ENCODE peak calls at places on chromosomes 5 and 9, in nine cellular contexts. M is A172; P is stimulated activated CD4-positive, alpha-beta T cell treated with anti-CD3 and anti-CD28 coated beads, Interleukin-1b, Interleukin-23, amount 100 ng/mL, for 24 hours; R is coronary artery; K is H9; T is T47D; V is activated CD4-positive, alpha-beta T cell treated with anti-CD3 and anti-CD28 coated beads, Interleukin-2, amount 50 U/mL, for 24 hours; X is COR-L47; J is heart left ventricle. F is an unnamed sample.

GRCh38 chr5:162391848-162392247 is 324.3 kb downstream of the GABRG2 start:
- DNase-seq in J (no peak), K (no peak), X (no peak), V (no peak), P (no peak), M (no peak), R (no peak), T (no peak), F (no peak)

GRCh38 chr9:134551657-134552348 is 89.8 kb upstream of the COL5A1 start:
- DNase-seq in J (no peak), T (no peak), M (peak; percentile 98), X (no peak), K (no peak), V (no peak), P (no peak), R (no peak), F (no peak)

GRCh38 chr9:109097156-109097555 is 22.6 kb downstream of the TMEM245 start:
- DNase-seq in X (no peak), R (no peak), P (no peak), M (no peak), V (no peak), T (no peak), J (no peak), K (no peak), F (no peak)

GRCh38 chr9:99115947-99116543 is 11.1 kb downstream of the TGFBR1 start:
- DNase-seq in J (no peak), P (no peak), M (no peak), K (no peak), T (no peak), X (no peak), R (no peak), V (no peak), F (no peak)

GRCh38 chr5:116478461-116478860 is 96.2 kb downstream of the SEMA6A start:
- DNase-seq in P (no peak), T (no peak), X (no peak), R (no peak), M (peak; percentile 8), K (no peak), J (no peak), V (no peak), F (no peak)

GRCh38 chr5:127280494-127281220 is 9.9 kb upstream of the MEGF10 start:
- DNase-seq in P (no peak), R (no peak), K (peak; percentile 34), M (no peak), V (no peak), J (no peak), T (peak; percentile 61), X (no peak), F (no peak)

GRCh38 chr5:42429694-42430093 is 6.5 kb downstream of the GHR start:
- DNase-seq in K (no peak), J (no peak), V (no peak), R (no peak), M (no peak), T (no peak), X (no peak), P (no peak), F (no peak)

GRCh38 chr9:33147770-33148169 is 19.4 kb downstream of the B4GALT1 start:
- DNase-seq in V (no peak), X (no peak), T (no peak), J (no peak), M (no peak), R (peak; percentile 19), P (no peak), K (no peak), F (no peak)

GRCh38 chr9:132583584-132584304 is 1.3 kb downstream of the BARHL1 start:
- DNase-seq in R (no peak), P (no peak), V (no peak), K (no peak), J (no peak), T (no peak), M (no peak), X (no peak), F (no peak)

GRCh38 chr9:126587187-126588185 is 26.2 kb upstream of the LMX1B start:
- DNase-seq in M (no peak), T (no peak), X (no peak), K (no peak), V (no peak), R (no peak), P (no peak), J (peak; percentile 89), F (no peak)

GRCh38 chr5:6365977-6366590 is 12.3 kb downstream of the MED10 start:
- DNase-seq in V (no peak), P (no peak), M (no peak), K (peak; percentile 19), T (no peak), R (peak; percentile 31), X (peak; percentile 12), J (no peak), F (no peak)

GRCh38 chr5:132226516-132227234 is 978 bp downstream of the P4HA2 start:
- DNase-seq in M (no peak), J (peak; percentile 44), P (no peak), R (no peak), K (peak; percentile 44), X (no peak), V (no peak), T (no peak), F (no peak)

GRCh38 chr9:130834371-130835311 is at the start of gene ABL1:
- DNase-seq in K (peak; percentile 61), P (no peak), X (peak; percentile 85), T (peak; percentile 84), M (peak; percentile 70), R (peak; percentile 86), J (peak; percentile 88), V (peak; percentile 31), F (peak; percentile 81)

GRCh38 chr5:92543246-92543645 is 1037.8 kb downstream of the NR2F1-AS1 start:
- DNase-seq in R (no peak), M (no peak), P (no peak), V (no peak), K (no peak), T (no peak), J (no peak), X (no peak), F (no peak)

F was measured in GM18507.